ENCODE peak calls at places on chromosomes 1 and 21, in six cellular contexts. E is heart left ventricle, K is AG04450, X is HCT116, D is Peyer's patch, A is A549. U is an unnamed sample.

GRCh38 chr1:116716391-116716790 is 37.8 kb upstream of the CD2 start:
- DNase-seq in E (no peak), X (no peak), A (no peak), D (no peak), K (no peak), U (no peak)

GRCh38 chr1:41349361-41350054 is 11.7 kb upstream of the FOXO6 start:
- DNase-seq in E (no peak), K (no peak), D (no peak), A (no peak), X (no peak), U (no peak)

GRCh38 chr1:21868941-21869454 is 56.9 kb downstream of the LDLRAD2 start:
- DNase-seq in K (no peak), D (no peak), E (no peak), A (no peak), X (no peak), U (no peak)

GRCh38 chr1:197838836-197839235 is 63.6 kb upstream of the DENND1B start:
- DNase-seq in A (peak), K (peak), D (no peak), E (no peak), X (peak), U (no peak)

GRCh38 chr21:40765771-40766170 is 81.2 kb downstream of the DSCAM start:
- DNase-seq in K (no peak), E (no peak), X (no peak), D (no peak), A (no peak), U (no peak)

GRCh38 chr1:9655127-9655723 is 3.7 kb downstream of the PIK3CD start:
- DNase-seq in D (peak), A (no peak), E (no peak), K (no peak), X (no peak), U (no peak)

GRCh38 chr1:168520052-168520751 is 23.6 kb downstream of the XCL2 start:
- DNase-seq in E (no peak), K (no peak), A (no peak), X (no peak), D (peak), U (no peak)

GRCh38 chr1:159908255-159908905 is 8.4 kb upstream of the CFAP45 start:
- DNase-seq in E (no peak), D (no peak), K (no peak), X (no peak), A (no peak), U (no peak)

GRCh38 chr1:42784547-42784945 is 245 bp upstream of the TMEM269 start:
- DNase-seq in X (no peak), E (no peak), A (no peak), D (no peak), K (no peak), U (no peak)

GRCh38 chr1:113653741-113654140 is 105.5 kb downstream of the PHTF1 start:
- DNase-seq in K (no peak), A (no peak), E (no peak), X (no peak), D (no peak), U (no peak)

GRCh38 chr1:180926164-180926981 is 13.7 kb downstream of the KIAA1614 start:
- DNase-seq in D (no peak), K (no peak), E (peak), X (no peak), A (no peak), U (peak)

GRCh38 chr1:43348809-43349593 is 9.8 kb upstream of the CDC20 start:
- DNase-seq in E (peak), A (peak), D (peak), K (no peak), X (peak), U (peak)

GRCh38 chr1:214895226-214895625 is 187.3 kb upstream of the KCNK2 start:
- DNase-seq in X (no peak), E (no peak), K (no peak), A (no peak), D (no peak), U (peak)

GRCh38 chr1:112509005-112509659 is 367 bp downstream of the WNT2B start:
- DNase-seq in A (no peak), K (no peak), D (no peak), X (no peak), E (peak), U (peak)

GRCh38 chr21:45248893-45249381 is 38.8 kb downstream of the POFUT2 start:
- DNase-seq in D (no peak), X (no peak), E (no peak), K (no peak), A (no peak), U (no peak)

GRCh38 chr1:113912594-113913311 is 7.6 kb downstream of the DCLRE1B start:
- DNase-seq in A (no peak), E (peak), X (no peak), D (no peak), K (peak), U (peak)

GRCh38 chr21:45631540-45631939 is 12.0 kb upstream of the PCBP3 start:
- DNase-seq in A (no peak), X (no peak), K (no peak), D (no peak), E (no peak), U (no peak)

GRCh38 chr1:220874201-220874655 is 5.0 kb upstream of the HLX start:
- DNase-seq in D (peak), A (peak), E (no peak), X (peak), K (no peak), U (peak)

GRCh38 chr1:8154621-8155052 is 128.5 kb upstream of the ERRFI1 start:
- DNase-seq in K (no peak), E (no peak), X (peak), D (no peak), A (peak), U (no peak)

GRCh38 chr1:109246141-109246551 is 3.2 kb upstream of the CELSR2 start:
- DNase-seq in X (no peak), E (no peak), D (no peak), K (no peak), A (no peak), U (no peak)
- H3K27ac ChIP-seq in X (no peak), E (no peak), D (no peak), K (no peak), A (no peak), U (no peak)

GRCh38 chr21:41955516-41955915 is 1.7 kb upstream of the C2CD2 start:
- DNase-seq in A (no peak), K (no peak), E (no peak), X (no peak), D (no peak), U (no peak)

GRCh38 chr21:41954654-41955499 is 1.1 kb upstream of the C2CD2 start:
- DNase-seq in A (no peak), X (no peak), K (no peak), D (no peak), E (no peak), U (no peak)

GRCh38 chr21:41958886-41959563 is 5.2 kb upstream of the C2CD2 start:
- DNase-seq in X (no peak), D (no peak), K (no peak), A (no peak), E (no peak), U (no peak)

GRCh38 chr21:41957991-41958766 is 4.4 kb upstream of the C2CD2 start:
- DNase-seq in X (peak), E (peak), D (no peak), A (peak), K (peak), U (peak)

DNA sequence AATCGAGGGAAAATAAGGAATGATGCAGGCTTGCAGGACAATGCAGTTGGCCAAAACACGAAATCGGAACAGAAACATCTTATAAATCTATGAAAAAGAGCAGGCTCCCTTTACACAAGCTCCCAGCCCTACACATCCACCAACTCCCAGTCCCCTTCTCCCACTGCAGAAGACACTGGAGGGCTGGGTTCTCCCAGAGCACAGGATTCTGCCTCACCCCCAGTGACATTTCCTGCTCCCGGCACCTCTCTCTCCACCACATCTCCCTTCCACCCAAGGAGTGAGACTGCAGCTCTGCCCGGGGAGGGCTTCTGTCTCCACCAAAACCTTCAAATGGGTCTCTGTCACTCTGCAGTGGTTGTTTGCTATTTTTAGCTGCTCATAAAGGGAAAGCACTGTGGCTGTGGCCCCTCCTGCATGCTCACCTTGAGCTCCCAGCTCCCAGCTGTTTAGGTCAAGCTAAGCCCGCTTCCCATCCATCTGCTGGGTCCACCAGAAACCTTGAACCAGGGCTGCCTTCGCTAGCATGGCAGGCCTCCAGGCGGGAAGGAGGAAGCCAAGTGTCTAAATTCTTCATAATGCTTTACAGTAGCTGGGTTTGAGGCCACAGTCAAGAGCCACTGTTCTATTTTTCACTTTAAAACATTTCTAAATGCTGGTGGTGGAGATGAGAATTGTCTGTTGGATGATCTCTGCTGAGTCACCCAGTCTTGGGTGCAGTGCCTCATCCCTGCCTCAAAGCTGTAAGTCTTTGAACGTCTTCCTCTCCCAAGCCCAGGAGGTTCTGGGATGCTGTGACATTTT is 3.3 kb upstream of the C2CD2 start:
- DNase-seq in X (no peak), D (no peak), E (no peak), K (peak), A (peak), U (no peak)
- TF ChIP-seq CTCF in X (no peak), D (no peak), E (no peak), K (no peak), A (no peak), U (no peak)

GRCh38 chr1:25617626-25618432 is 1.2 kb downstream of the MAN1C1 start:
- DNase-seq in E (peak), X (no peak), A (no peak), D (peak), K (no peak), U (peak)

GRCh38 chr1:25620701-25621350 is 4.2 kb downstream of the MAN1C1 start:
- DNase-seq in E (no peak), D (no peak), X (no peak), K (no peak), A (no peak), U (no peak)

GRCh38 chr1:25620211-25620610 is 3.6 kb downstream of the MAN1C1 start:
- DNase-seq in D (no peak), K (no peak), E (no peak), A (no peak), X (no peak), U (no peak)

GRCh38 chr1:25618433-25618808 is 1.8 kb downstream of the MAN1C1 start:
- DNase-seq in X (no peak), A (no peak), D (no peak), E (no peak), K (no peak), U (no peak)

GRCh38 chr1:25619101-25619890 is 2.7 kb downstream of the MAN1C1 start:
- DNase-seq in K (no peak), X (no peak), A (no peak), D (peak), E (peak), U (peak)
- H3K27ac ChIP-seq in K (no peak), X (no peak), A (no peak), D (peak), E (no peak), U (peak)

DNA sequence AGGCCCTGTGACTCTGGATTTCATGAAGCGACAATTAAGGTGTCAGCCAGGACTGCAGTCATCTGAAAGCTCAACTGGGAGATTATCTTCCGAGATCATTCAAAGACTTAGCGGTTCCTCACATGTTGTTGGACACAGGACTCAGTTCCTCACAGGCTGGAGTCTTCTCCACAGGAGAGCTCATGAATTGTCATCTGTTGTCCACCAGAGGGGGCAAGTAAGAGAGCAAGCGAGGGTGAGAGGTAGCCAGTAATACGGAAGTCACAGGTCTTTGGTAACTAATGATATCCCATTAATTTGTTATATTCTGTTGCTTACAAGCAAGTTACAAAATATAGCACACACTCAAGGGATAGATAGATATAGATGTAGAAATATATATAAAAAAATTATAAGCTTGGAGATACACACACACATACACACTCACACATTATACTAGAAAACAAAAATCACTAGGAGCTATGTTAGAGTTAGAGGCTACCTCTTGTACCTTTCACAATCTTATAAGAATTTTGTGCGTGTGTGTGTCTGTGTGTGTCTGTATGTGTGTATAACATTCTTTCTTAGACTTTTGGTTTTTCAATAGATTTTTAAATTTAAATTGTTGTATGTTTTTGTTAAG is 1695.3 kb downstream of the BRINP3 start:
- DNase-seq in A (peak), D (no peak), E (no peak), X (peak), K (peak), U (no peak)
- TF ChIP-seq CTCF in A (peak), D (peak), E (peak), X (peak), K (peak), U (no peak)

DNA sequence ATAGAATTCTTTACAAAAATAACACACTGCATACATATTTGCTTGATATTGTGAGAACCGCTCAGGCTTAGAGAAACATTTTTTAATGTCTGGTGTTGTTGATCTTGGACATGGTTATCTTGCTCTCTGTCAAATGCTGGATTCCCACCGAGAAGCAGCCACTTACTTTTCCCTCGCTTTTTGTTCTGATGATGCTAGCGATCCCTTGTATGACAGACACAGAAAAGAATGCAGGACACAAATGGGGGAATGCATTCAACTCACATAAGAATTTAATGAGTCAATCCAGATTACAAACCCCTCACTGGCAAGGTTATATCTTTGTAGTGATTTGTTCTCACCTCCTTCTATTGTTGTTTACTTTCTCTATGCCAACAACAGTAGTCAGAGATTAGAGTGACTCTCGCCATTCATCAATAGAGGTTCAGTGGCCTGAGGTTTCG is 76.8 kb upstream of the AKT3 start:
- DNase-seq in X (peak), K (peak), A (peak), E (no peak), D (no peak), U (no peak)
- H3K27ac ChIP-seq in X (no peak), K (no peak), A (peak), E (no peak), D (no peak), U (no peak)

DNA sequence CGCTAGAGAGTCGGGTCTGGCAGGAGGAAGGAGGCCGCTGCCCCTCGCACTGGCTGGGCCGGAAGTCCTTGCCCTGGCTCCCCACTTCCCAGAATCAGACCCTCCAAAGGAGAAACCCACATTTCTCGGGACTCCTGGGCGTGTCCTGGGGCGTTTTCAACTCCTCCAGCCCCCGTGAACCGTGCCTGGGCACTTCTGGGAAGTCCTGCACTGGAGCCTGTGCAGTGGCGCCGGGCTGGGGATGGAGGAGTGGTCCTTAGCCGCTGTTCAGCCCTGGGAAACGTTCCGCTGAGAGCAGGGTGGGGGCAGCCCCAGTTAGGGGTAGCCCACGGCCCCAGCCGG is 3.0 kb downstream of the IGSF21 start:
- DNase-seq in E (no peak), K (no peak), D (no peak), A (no peak), X (no peak), U (no peak)
- TF ChIP-seq CTCF in E (no peak), K (no peak), D (no peak), A (no peak), X (no peak), U (no peak)